ENCODE peak calls at places on chromosomes 6 and 20, in nine cellular contexts. I is GM12878, K is HCT116, X is stomach, V is endothelial cell of umbilical vein, H is spleen, D is suprapubic skin, P is transverse colon, O is SK-N-SH. R is an unnamed sample.

GRCh38 chr6:113967777-113968176 is 3.2 kb downstream of the HDAC2 start:
- DNase-seq in I (no peak), K (no peak), X (no peak), V (no peak), H (no peak), D (no peak), P (no peak), O (no peak), R (no peak)

GRCh38 chr6:72861935-72862432 is 240.1 kb downstream of the KCNQ5 start:
- DNase-seq in I (peak; percentile 13), K (no peak), X (no peak), V (peak; percentile 88), H (no peak), D (no peak), P (no peak), O (no peak), R (peak; percentile 36)

GRCh38 chr6:141988954-141989705 is 143.6 kb upstream of the GJE1 start:
- DNase-seq in I (no peak), K (peak; percentile 78), X (no peak), V (peak; percentile 71), H (no peak), D (no peak), P (no peak), O (peak; percentile 27), R (peak; percentile 69)

GRCh38 chr6:127812985-127813681 is 87.7 kb downstream of the THEMIS start:
- DNase-seq in I (no peak), K (no peak), X (no peak), V (no peak), H (no peak), D (no peak), P (no peak), O (no peak), R (no peak)

GRCh38 chr6:169626169-169626833 is 75.5 kb downstream of the WDR27 start:
- DNase-seq in I (no peak), K (no peak), X (no peak), V (no peak), H (peak; percentile 71), D (no peak), P (no peak), O (no peak), R (no peak)

GRCh38 chr6:4533576-4533975 is 242.6 kb upstream of the CDYL start:
- DNase-seq in I (no peak), K (no peak), X (no peak), V (no peak), H (no peak), D (no peak), P (no peak), O (no peak), R (no peak)

GRCh38 chr6:150987371-150987828 is 121.9 kb downstream of the MTHFD1L start:
- DNase-seq in I (no peak), K (no peak), X (no peak), V (peak; percentile 24), H (no peak), D (no peak), P (no peak), O (no peak), R (peak; percentile 66)

GRCh38 chr6:39495023-39495422 is 172.5 kb upstream of the KCNK16 start:
- DNase-seq in I (no peak), K (no peak), X (no peak), V (no peak), H (no peak), D (no peak), P (no peak), O (no peak), R (no peak)

GRCh38 chr20:8667306-8667705 is 401.6 kb upstream of the PLCB4 start:
- DNase-seq in I (no peak), K (no peak), X (no peak), V (peak; percentile 81), H (no peak), D (no peak), P (no peak), O (no peak), R (no peak)

GRCh38 chr20:49729780-49730179 is 16.1 kb upstream of the B4GALT5 start:
- DNase-seq in I (no peak), K (no peak), X (no peak), V (no peak), H (no peak), D (no peak), P (no peak), O (no peak), R (no peak)

GRCh38 chr20:13936781-13937576 is 53.4 kb downstream of the SEL1L2 start:
- DNase-seq in I (no peak), K (no peak), X (no peak), V (no peak), H (no peak), D (no peak), P (no peak), O (no peak), R (no peak)

GRCh38 chr6:143673638-143674037 is 4.1 kb upstream of the PHACTR2 start:
- DNase-seq in I (no peak), K (peak; percentile 68), X (peak; percentile 64), V (peak; percentile 84), H (no peak), D (no peak), P (peak; percentile 52), O (no peak), R (no peak)

DNA sequence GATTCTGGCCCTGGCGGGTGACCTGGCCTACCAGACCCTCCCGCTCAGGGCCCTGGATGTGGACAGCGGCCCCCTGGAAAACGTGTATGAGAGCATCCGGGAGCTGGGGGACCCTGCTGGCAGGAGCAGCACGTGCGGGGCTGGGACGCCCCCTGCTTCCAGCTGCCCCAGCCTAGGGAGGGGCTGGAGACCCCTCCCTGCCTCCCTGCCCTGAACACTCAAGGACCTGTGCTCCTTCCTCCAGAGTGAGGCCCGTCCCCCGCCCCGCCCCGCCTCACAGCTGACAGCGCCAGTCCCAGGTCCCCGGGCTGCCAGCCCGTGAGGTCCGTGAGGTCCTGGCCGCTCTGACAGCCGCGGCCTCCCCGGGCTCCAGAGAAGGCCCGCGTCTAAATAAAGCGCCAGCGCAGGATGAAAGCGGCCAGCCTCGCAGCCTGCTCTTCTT is 868 bp upstream of the SLC2A4RG start:
- DNase-seq in I (no peak), K (no peak), X (peak; percentile 80), V (no peak), H (peak; percentile 92), D (peak; percentile 87), P (peak; percentile 80), O (peak; percentile 78), R (no peak)
- TF ChIP-seq CTCF in I (no peak), K (no peak), X (no peak), V (no peak), H (no peak), D (no peak), P (no peak), O (no peak), R (no peak)

GRCh38 chr6:137804647-137805046 is 62.4 kb upstream of the TNFAIP3 start:
- DNase-seq in I (no peak), K (no peak), X (no peak), V (peak; percentile 35), H (no peak), D (no peak), P (no peak), O (no peak), R (no peak)
- TF ChIP-seq POLR2AphosphoS5 in I (no peak), K (no peak), X (no peak), V (no peak), H (no peak), D (no peak), P (no peak), O (no peak), R (no peak)

DNA sequence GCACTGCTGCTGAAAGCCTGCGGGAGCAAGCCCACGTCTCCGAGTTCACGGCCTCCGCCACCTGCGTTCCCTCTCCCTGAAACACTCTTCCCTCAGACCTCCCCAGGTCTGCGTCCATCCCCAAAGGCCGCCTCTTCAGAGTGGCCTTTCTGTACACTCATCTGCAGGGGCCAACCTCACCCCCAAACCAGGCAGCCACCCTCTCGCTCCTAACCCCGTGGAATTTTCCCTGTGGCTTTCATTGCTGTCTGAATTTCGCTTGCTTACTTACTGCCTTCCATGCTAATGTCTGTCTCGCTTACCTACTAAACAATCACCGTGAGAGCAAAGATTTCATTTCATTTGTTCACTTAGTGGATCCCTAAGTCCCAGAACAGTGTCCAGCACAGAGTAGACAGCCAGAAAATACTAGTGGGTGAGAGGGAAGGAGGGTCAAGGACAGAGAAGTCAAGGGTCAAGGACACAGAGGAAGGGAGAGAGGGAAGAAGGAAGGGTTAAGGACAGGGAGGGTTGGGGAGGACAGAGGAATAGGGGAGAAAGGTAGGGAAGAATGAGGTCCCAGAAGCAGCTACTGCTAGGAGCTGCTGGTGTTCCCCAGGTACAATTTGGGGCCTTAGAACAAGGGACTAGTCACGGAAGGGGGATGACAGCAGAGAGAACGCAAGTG is 114.8 kb downstream of the NFATC2 start:
- DNase-seq in I (no peak), K (no peak), X (no peak), V (no peak), H (no peak), D (no peak), P (no peak), O (no peak), R (no peak)
- H3K4me1 ChIP-seq in I (peaks cover 30% of the 10 kb centered on the region), K (no peaks in the 10 kb centered on the region), X (peaks cover 23% of the 10 kb centered on the region), V (peaks cover 14% of the 10 kb centered on the region), H (peaks cover 6% of the 10 kb centered on the region), D (no peaks in the 10 kb centered on the region), P (peaks cover 5% of the 10 kb centered on the region), O (peaks cover 11% of the 10 kb centered on the region), R (no peaks in the 10 kb centered on the region)

GRCh38 chr6:52050051-52050405 is 37.4 kb downstream of the PKHD1 start:
- DNase-seq in I (no peak), K (no peak), X (no peak), V (no peak), H (no peak), D (no peak), P (no peak), O (no peak), R (no peak)

GRCh38 chr6:52046456-52046855 is 41.0 kb downstream of the PKHD1 start:
- DNase-seq in I (no peak), K (no peak), X (no peak), V (no peak), H (no peak), D (no peak), P (no peak), O (no peak), R (no peak)

GRCh38 chr6:52045033-52045432 is 42.4 kb downstream of the PKHD1 start:
- DNase-seq in I (no peak), K (no peak), X (no peak), V (no peak), H (no peak), D (no peak), P (no peak), O (no peak), R (no peak)

GRCh38 chr6:52053038-52053704 is 34.2 kb downstream of the PKHD1 start:
- DNase-seq in I (no peak), K (no peak), X (no peak), V (no peak), H (no peak), D (no peak), P (no peak), O (no peak), R (no peak)

DNA sequence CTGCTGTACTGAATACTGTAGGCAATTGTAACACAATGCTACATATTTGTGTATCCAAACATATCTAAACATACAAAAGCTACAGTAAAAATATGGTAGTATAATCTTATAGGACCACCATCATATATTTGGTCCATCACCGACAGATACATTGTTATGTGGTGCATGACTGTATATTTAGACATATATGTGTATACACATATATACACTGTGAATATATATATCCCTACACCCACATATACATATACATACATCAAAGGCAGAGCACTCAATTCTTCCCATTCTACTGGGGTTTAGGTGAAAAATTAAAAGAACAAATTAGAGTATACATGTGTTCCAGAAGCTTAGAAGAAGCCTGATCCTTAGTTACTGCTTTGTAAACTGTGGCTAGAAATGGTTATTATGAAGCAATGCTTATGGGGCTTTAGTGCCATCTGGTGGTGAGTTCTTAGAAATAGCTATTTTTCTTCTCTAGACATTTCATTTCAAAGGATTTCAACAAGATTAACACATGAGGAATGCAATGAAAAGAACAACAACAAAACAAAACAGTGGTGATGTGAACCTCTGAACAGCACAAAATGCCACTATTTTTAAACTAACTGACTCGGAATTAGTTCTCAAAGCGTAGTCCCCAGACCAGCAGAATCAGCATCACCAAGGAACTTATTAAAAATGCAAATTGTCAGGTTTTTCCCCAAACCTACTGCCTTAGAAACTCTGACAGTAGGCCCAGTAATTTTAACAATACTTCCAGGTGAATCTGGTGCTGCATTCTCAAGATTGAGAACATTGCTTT is 38.0 kb downstream of the PKHD1 start:
- DNase-seq in I (peak; percentile 11), K (peak; percentile 32), X (no peak), V (peak; percentile 49), H (no peak), D (no peak), P (no peak), O (peak; percentile 36), R (peak; percentile 28)
- TF ChIP-seq CTCF in I (peak; percentile 62), K (peak; percentile 32), X (no peak), V (peak; percentile 39), H (no peak), D (no peak), P (peak; percentile 62), O (peak; percentile 84), R (peak; percentile 76)